ENCODE peak calls at places on chromosomes 13 and 19, in ten cellular contexts. One of them, this sample, is unnamed.

GRCh38 chr19:29680447-29680846 is 15.2 kb downstream of the PLEKHF1 start:
- DNase-seq in GM23248: no peak
- DNase-seq in activated CD4-positive, alpha-beta T cell treated with anti-CD3 and anti-CD28 coated beads, Interleukin-2, amount 50 U/mL, for 24 hours: peak
- DNase-seq in endothelial cell: no peak
- DNase-seq in naive thymus-derived CD4-positive, alpha-beta T cell: peak
- DNase-seq in stimulated activated CD4-positive, alpha-beta T cell treated with anti-CD3 and anti-CD28 coated beads, Interleukin-4, amount 100 ng/mL, for 24 hours: peak
- DNase-seq in fibroblast of pulmonary artery: no peak
- DNase-seq in activated naive CD8-positive, alpha-beta T cell treated with anti-CD3 and anti-CD28 coated beads, Interleukin-2, amount 50 U/mL, for 24 hours: peak
- DNase-seq in tibial artery: no peak
- DNase-seq in CD4-positive, alpha-beta T cell: peak
- DNase-seq in this sample: peak

GRCh38 chr13:82803341-82803740 is 1078.9 kb downstream of the SLITRK1 start:
- DNase-seq in stimulated activated CD4-positive, alpha-beta T cell treated with anti-CD3 and anti-CD28 coated beads, Interleukin-4, amount 100 ng/mL, for 24 hours: no peak
- DNase-seq in CD4-positive, alpha-beta T cell: no peak
- DNase-seq in naive thymus-derived CD4-positive, alpha-beta T cell: no peak
- DNase-seq in tibial artery: no peak
- DNase-seq in endothelial cell: no peak
- DNase-seq in GM23248: peak
- DNase-seq in activated naive CD8-positive, alpha-beta T cell treated with anti-CD3 and anti-CD28 coated beads, Interleukin-2, amount 50 U/mL, for 24 hours: no peak
- DNase-seq in fibroblast of pulmonary artery: peak
- DNase-seq in activated CD4-positive, alpha-beta T cell treated with anti-CD3 and anti-CD28 coated beads, Interleukin-2, amount 50 U/mL, for 24 hours: no peak
- DNase-seq in this sample: no peak

GRCh38 chr13:21176982-21177284 is 475 bp downstream of the MRPL57 start:
- DNase-seq in activated CD4-positive, alpha-beta T cell treated with anti-CD3 and anti-CD28 coated beads, Interleukin-2, amount 50 U/mL, for 24 hours: no peak
- DNase-seq in endothelial cell: no peak
- DNase-seq in fibroblast of pulmonary artery: no peak
- DNase-seq in GM23248: no peak
- DNase-seq in activated naive CD8-positive, alpha-beta T cell treated with anti-CD3 and anti-CD28 coated beads, Interleukin-2, amount 50 U/mL, for 24 hours: no peak
- DNase-seq in CD4-positive, alpha-beta T cell: peak
- DNase-seq in tibial artery: no peak
- DNase-seq in naive thymus-derived CD4-positive, alpha-beta T cell: no peak
- DNase-seq in stimulated activated CD4-positive, alpha-beta T cell treated with anti-CD3 and anti-CD28 coated beads, Interleukin-4, amount 100 ng/mL, for 24 hours: no peak
- DNase-seq in this sample: no peak

GRCh38 chr13:111954681-111955411 is 112.1 kb upstream of the SOX1 start:
- DNase-seq in activated CD4-positive, alpha-beta T cell treated with anti-CD3 and anti-CD28 coated beads, Interleukin-2, amount 50 U/mL, for 24 hours: no peak
- DNase-seq in naive thymus-derived CD4-positive, alpha-beta T cell: no peak
- DNase-seq in activated naive CD8-positive, alpha-beta T cell treated with anti-CD3 and anti-CD28 coated beads, Interleukin-2, amount 50 U/mL, for 24 hours: no peak
- DNase-seq in tibial artery: no peak
- DNase-seq in endothelial cell: no peak
- DNase-seq in stimulated activated CD4-positive, alpha-beta T cell treated with anti-CD3 and anti-CD28 coated beads, Interleukin-4, amount 100 ng/mL, for 24 hours: no peak
- DNase-seq in GM23248: no peak
- DNase-seq in fibroblast of pulmonary artery: no peak
- DNase-seq in CD4-positive, alpha-beta T cell: no peak
- DNase-seq in this sample: no peak

GRCh38 chr13:75788494-75788991 is 152.4 kb downstream of the LMO7 start:
- DNase-seq in stimulated activated CD4-positive, alpha-beta T cell treated with anti-CD3 and anti-CD28 coated beads, Interleukin-4, amount 100 ng/mL, for 24 hours: no peak
- DNase-seq in endothelial cell: no peak
- DNase-seq in tibial artery: no peak
- DNase-seq in activated CD4-positive, alpha-beta T cell treated with anti-CD3 and anti-CD28 coated beads, Interleukin-2, amount 50 U/mL, for 24 hours: no peak
- DNase-seq in naive thymus-derived CD4-positive, alpha-beta T cell: no peak
- DNase-seq in activated naive CD8-positive, alpha-beta T cell treated with anti-CD3 and anti-CD28 coated beads, Interleukin-2, amount 50 U/mL, for 24 hours: no peak
- DNase-seq in GM23248: peak
- DNase-seq in CD4-positive, alpha-beta T cell: no peak
- DNase-seq in fibroblast of pulmonary artery: peak
- DNase-seq in this sample: no peak

GRCh38 chr19:38134538-38135149 is 89.4 kb downstream of the DPF1 start:
- DNase-seq in GM23248: peak
- DNase-seq in tibial artery: no peak
- DNase-seq in fibroblast of pulmonary artery: peak
- DNase-seq in endothelial cell: peak
- DNase-seq in naive thymus-derived CD4-positive, alpha-beta T cell: no peak
- DNase-seq in activated CD4-positive, alpha-beta T cell treated with anti-CD3 and anti-CD28 coated beads, Interleukin-2, amount 50 U/mL, for 24 hours: peak
- DNase-seq in CD4-positive, alpha-beta T cell: no peak
- DNase-seq in stimulated activated CD4-positive, alpha-beta T cell treated with anti-CD3 and anti-CD28 coated beads, Interleukin-4, amount 100 ng/mL, for 24 hours: peak
- DNase-seq in activated naive CD8-positive, alpha-beta T cell treated with anti-CD3 and anti-CD28 coated beads, Interleukin-2, amount 50 U/mL, for 24 hours: peak
- DNase-seq in this sample: no peak

GRCh38 chr13:77979721-77980377 is 61.2 kb upstream of the EDNRB start:
- DNase-seq in fibroblast of pulmonary artery: peak
- DNase-seq in tibial artery: no peak
- DNase-seq in activated naive CD8-positive, alpha-beta T cell treated with anti-CD3 and anti-CD28 coated beads, Interleukin-2, amount 50 U/mL, for 24 hours: no peak
- DNase-seq in activated CD4-positive, alpha-beta T cell treated with anti-CD3 and anti-CD28 coated beads, Interleukin-2, amount 50 U/mL, for 24 hours: no peak
- DNase-seq in CD4-positive, alpha-beta T cell: no peak
- DNase-seq in endothelial cell: no peak
- DNase-seq in naive thymus-derived CD4-positive, alpha-beta T cell: no peak
- DNase-seq in stimulated activated CD4-positive, alpha-beta T cell treated with anti-CD3 and anti-CD28 coated beads, Interleukin-4, amount 100 ng/mL, for 24 hours: no peak
- DNase-seq in GM23248: peak
- DNase-seq in this sample: no peak

GRCh38 chr13:46609726-46610125 is 56.8 kb downstream of the LRCH1 start:
- DNase-seq in stimulated activated CD4-positive, alpha-beta T cell treated with anti-CD3 and anti-CD28 coated beads, Interleukin-4, amount 100 ng/mL, for 24 hours: no peak
- DNase-seq in activated CD4-positive, alpha-beta T cell treated with anti-CD3 and anti-CD28 coated beads, Interleukin-2, amount 50 U/mL, for 24 hours: no peak
- DNase-seq in activated naive CD8-positive, alpha-beta T cell treated with anti-CD3 and anti-CD28 coated beads, Interleukin-2, amount 50 U/mL, for 24 hours: no peak
- DNase-seq in naive thymus-derived CD4-positive, alpha-beta T cell: no peak
- DNase-seq in tibial artery: no peak
- DNase-seq in CD4-positive, alpha-beta T cell: no peak
- DNase-seq in GM23248: no peak
- DNase-seq in endothelial cell: no peak
- DNase-seq in fibroblast of pulmonary artery: no peak
- DNase-seq in this sample: no peak

GRCh38 chr13:99270503-99270902 is 12.3 kb upstream of the GPR18 start:
- DNase-seq in stimulated activated CD4-positive, alpha-beta T cell treated with anti-CD3 and anti-CD28 coated beads, Interleukin-4, amount 100 ng/mL, for 24 hours: no peak
- DNase-seq in activated CD4-positive, alpha-beta T cell treated with anti-CD3 and anti-CD28 coated beads, Interleukin-2, amount 50 U/mL, for 24 hours: no peak
- DNase-seq in activated naive CD8-positive, alpha-beta T cell treated with anti-CD3 and anti-CD28 coated beads, Interleukin-2, amount 50 U/mL, for 24 hours: no peak
- DNase-seq in fibroblast of pulmonary artery: no peak
- DNase-seq in GM23248: no peak
- DNase-seq in naive thymus-derived CD4-positive, alpha-beta T cell: no peak
- DNase-seq in CD4-positive, alpha-beta T cell: no peak
- DNase-seq in tibial artery: no peak
- DNase-seq in endothelial cell: no peak
- DNase-seq in this sample: no peak